ENCODE peak calls at places on chromosomes 5 and 9, in six cellular contexts. V, G, F, N, L and M are unnamed samples.

GRCh38 chr5:33439905-33440481 is 772 bp upstream of the TARS1 start:
- DNase-seq in V (no peak), G (no peak), F (no peak), N (no peak), L (no peak), M (no peak)

GRCh38 chr5:27491047-27491446 is 452.7 kb upstream of the CDH9 start:
- DNase-seq in V (no peak), G (no peak), F (no peak), N (no peak), L (no peak), M (no peak)

GRCh38 chr5:76724871-76725270 is 8.9 kb downstream of the F2R start:
- DNase-seq in V (no peak), G (peak), F (no peak), N (no peak), L (no peak), M (no peak)

GRCh38 chr9:125066839-125067619 is 76.3 kb downstream of the SCAI start:
- DNase-seq in V (no peak), G (peak), F (no peak), N (no peak), L (no peak), M (no peak)

GRCh38 chr5:16883801-16884200 is 52.3 kb downstream of the MYO10 start:
- DNase-seq in V (no peak), G (no peak), F (no peak), N (no peak), L (no peak), M (no peak)

GRCh38 chr5:32887390-32887789 is 176.3 kb downstream of the NPR3 start:
- DNase-seq in V (no peak), G (no peak), F (no peak), N (no peak), L (no peak), M (no peak)

GRCh38 chr5:154356256-154356655 is 89.5 kb upstream of the SAP30L start:
- DNase-seq in V (no peak), G (peak), F (no peak), N (no peak), L (no peak), M (no peak)

GRCh38 chr5:74626386-74627222 is 13.9 kb downstream of the ENC1 start:
- DNase-seq in V (no peak), G (no peak), F (no peak), N (no peak), L (no peak), M (no peak)

GRCh38 chr9:97313746-97314145 is 6.3 kb downstream of the CCDC180 start:
- DNase-seq in V (no peak), G (no peak), F (no peak), N (no peak), L (no peak), M (no peak)

GRCh38 chr9:14056235-14056930 is 257.6 kb downstream of the NFIB start:
- DNase-seq in V (no peak), G (peak), F (no peak), N (no peak), L (no peak), M (no peak)

GRCh38 chr5:169980418-169981053 is at the start of gene INSYN2B:
- DNase-seq in V (peak), G (peak), F (peak), N (peak), L (peak), M (peak)

GRCh38 chr5:132302413-132302812 is 8.2 kb downstream of the SLC22A4 start:
- DNase-seq in V (no peak), G (no peak), F (no peak), N (no peak), L (no peak), M (no peak)

GRCh38 chr9:99576830-99577229 is 244.9 kb upstream of the NR4A3 start:
- DNase-seq in V (no peak), G (no peak), F (no peak), N (no peak), L (no peak), M (no peak)

GRCh38 chr5:119105971-119106370 is 35.1 kb downstream of the DMXL1 start:
- DNase-seq in V (no peak), G (no peak), F (no peak), N (no peak), L (no peak), M (no peak)

GRCh38 chr5:133276171-133276570 is 224.4 kb downstream of the HSPA4 start:
- DNase-seq in V (no peak), G (no peak), F (no peak), N (no peak), L (no peak), M (no peak)

GRCh38 chr9:130128782-130129424 is 43.3 kb upstream of the NCS1 start:
- DNase-seq in V (peak), G (peak), F (peak), N (no peak), L (no peak), M (peak)

GRCh38 chr9:135004772-135005171 is 82.7 kb upstream of the OLFM1 start:
- DNase-seq in V (no peak), G (no peak), F (no peak), N (no peak), L (no peak), M (no peak)

GRCh38 chr9:74500584-74500924 is 3.4 kb downstream of the RORB start:
- DNase-seq in V (no peak), G (no peak), F (no peak), N (no peak), L (no peak), M (peak)

GRCh38 chr9:107175039-107175438 is 108.0 kb upstream of the RAD23B start:
- DNase-seq in V (peak), G (peak), F (no peak), N (no peak), L (no peak), M (no peak)

GRCh38 chr5:145923405-145923804 is 13.0 kb upstream of the SH3RF2 start:
- DNase-seq in V (no peak), G (no peak), F (no peak), N (no peak), L (no peak), M (no peak)

GRCh38 chr9:105608685-105609598 is 51.0 kb downstream of the FKTN start:
- DNase-seq in V (no peak), G (peak), F (peak), N (no peak), L (no peak), M (peak)

GRCh38 chr5:144207875-144208444 is 37.3 kb downstream of the KCTD16 start:
- DNase-seq in V (no peak), G (no peak), F (no peak), N (no peak), L (no peak), M (no peak)

GRCh38 chr9:121169094-121169601 is 32.5 kb downstream of the RAB14 start:
- DNase-seq in V (no peak), G (no peak), F (no peak), N (no peak), L (no peak), M (no peak)

GRCh38 chr5:132429451-132430440 is 60.2 kb downstream of the SLC22A5 start:
- DNase-seq in V (no peak), G (no peak), F (no peak), N (no peak), L (no peak), M (no peak)

GRCh38 chr9:114551750-114552685 is 35.6 kb upstream of the ATP6V1G1 start:
- DNase-seq in V (no peak), G (peak), F (peak), N (peak), L (peak), M (no peak)

GRCh38 chr9:107472581-107473335 is 16.8 kb downstream of the KLF4 start:
- DNase-seq in V (no peak), G (no peak), F (no peak), N (no peak), L (no peak), M (no peak)

GRCh38 chr5:155024015-155024414 is 10.5 kb downstream of the KIF4B start:
- DNase-seq in V (no peak), G (peak), F (no peak), N (no peak), L (no peak), M (no peak)

GRCh38 chr9:16743375-16743774 is 127.1 kb downstream of the BNC2 start:
- DNase-seq in V (no peak), G (no peak), F (no peak), N (no peak), L (no peak), M (no peak)

GRCh38 chr5:172749881-172750608 is 20.9 kb downstream of the DUSP1 start:
- DNase-seq in V (peak), G (no peak), F (no peak), N (peak), L (no peak), M (no peak)

GRCh38 chr5:90093931-90094485 is 315.5 kb downstream of the CETN3 start:
- DNase-seq in V (no peak), G (peak), F (no peak), N (no peak), L (no peak), M (no peak)

GRCh38 chr5:453725-454481 is 10.9 kb downstream of the EXOC3 start:
- DNase-seq in V (peak), G (no peak), F (no peak), N (peak), L (no peak), M (no peak)

GRCh38 chr5:449151-449550 is 6.2 kb downstream of the EXOC3 start:
- DNase-seq in V (no peak), G (no peak), F (peak), N (no peak), L (no peak), M (no peak)

GRCh38 chr5:448766-449090 is 5.8 kb downstream of the EXOC3 start:
- DNase-seq in V (no peak), G (no peak), F (no peak), N (no peak), L (no peak), M (no peak)

GRCh38 chr5:452856-453710 is 10.1 kb downstream of the EXOC3 start:
- DNase-seq in V (peak), G (no peak), F (no peak), N (peak), L (no peak), M (no peak)

GRCh38 chr5:451587-452458 is 8.8 kb downstream of the EXOC3 start:
- DNase-seq in V (no peak), G (no peak), F (no peak), N (no peak), L (no peak), M (no peak)
- TF ChIP-seq CTCF in V (no peak), G (no peak), F (no peak), N (no peak), L (no peak), M (no peak)

GRCh38 chr5:38258319-38259061 is at the start of gene EGFLAM:
- DNase-seq in V (peak), G (no peak), F (peak), N (no peak), L (peak), M (no peak)
- TF ChIP-seq CTCF in V (peak), G (peak), F (no peak), N (no peak), L (peak), M (no peak)

DNA sequence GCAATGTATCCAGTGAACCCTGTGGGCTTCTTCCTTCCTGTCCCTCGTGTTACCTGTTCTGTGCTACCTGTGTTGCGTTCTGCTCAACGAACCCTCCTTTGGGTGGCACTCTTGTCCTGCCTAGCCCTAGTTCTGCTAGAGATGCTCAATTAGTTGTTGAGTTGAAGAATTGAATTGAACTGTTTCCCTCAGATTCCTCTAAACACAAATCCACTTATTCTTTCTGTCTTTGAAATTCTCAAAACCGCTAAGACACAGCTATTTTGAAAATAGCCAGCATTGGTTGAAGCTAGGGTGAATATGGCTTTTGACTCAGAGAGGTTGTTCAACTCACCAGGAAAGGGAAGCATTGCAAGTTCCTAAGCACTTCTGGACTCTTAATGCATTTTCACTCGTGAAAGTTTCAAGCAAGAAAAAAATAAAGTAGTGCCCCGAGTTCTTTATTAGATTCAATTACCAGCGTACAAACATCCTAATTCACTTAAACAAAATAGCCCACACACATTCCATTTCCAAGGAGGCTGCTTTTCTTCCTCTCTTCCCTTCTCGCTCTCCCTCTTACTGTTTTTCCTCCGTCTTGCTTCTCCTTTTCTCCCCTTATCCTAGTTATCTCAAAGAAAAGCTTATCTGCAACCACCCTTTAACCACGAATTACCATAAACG is 648 bp upstream of the ITGA1 start:
- DNase-seq in V (no peak), G (peak), F (peak), N (peak), L (no peak), M (peak)
- TF ChIP-seq CTCF in V (peak), G (peak), F (no peak), N (peak), L (peak), M (peak)

DNA sequence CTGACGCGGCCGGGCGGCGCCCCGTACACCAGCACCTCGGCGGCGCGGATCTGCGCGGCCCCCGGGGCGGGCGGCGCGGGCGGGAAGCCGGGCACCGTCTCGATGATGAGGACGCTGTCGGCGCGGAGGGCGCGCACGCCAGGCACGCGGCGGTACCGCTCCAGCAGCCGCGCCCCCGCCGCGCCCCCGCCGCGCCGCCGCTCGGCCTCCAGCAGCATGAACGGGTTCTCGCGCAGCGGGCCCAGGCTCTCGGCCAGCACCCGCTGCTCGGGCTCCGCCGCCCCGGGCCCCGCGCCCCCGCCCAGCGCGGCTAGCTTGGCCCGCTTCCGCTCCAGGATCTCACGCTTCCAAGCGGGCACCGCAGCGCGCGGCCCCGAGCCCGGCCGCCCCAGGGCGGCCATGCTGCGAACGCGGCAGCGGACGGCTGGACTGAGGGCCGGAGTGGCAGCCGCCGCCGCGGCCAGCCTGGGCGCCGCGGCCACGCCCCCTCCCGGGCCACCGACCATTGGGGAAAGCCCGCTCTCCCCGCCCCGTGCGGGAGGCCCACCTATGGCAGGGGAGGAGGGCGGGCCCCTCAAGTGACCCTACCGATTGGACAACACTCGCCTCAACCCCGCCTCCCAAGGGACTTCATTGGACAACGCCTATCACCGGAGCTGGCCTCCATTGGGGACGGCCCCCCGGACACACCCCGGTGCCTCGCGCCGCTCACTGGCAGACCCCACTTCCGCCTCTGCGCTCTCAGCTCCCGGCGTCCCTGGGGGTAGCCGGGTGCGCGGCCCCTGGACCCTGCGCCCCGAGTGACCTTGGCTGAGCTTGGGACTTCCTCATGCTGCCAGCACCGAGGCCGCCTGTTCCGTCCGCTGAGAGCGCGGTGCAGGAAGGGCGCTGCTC is at the start of gene TPRN:
- DNase-seq in V (peak), G (peak), F (peak), N (peak), L (peak), M (peak)
- TF ChIP-seq CTCF in V (no peak), G (no peak), F (no peak), N (no peak), L (no peak), M (no peak)

GRCh38 chr9:32554107-32554506 is 1.7 kb upstream of the TOPORS start:
- DNase-seq in V (no peak), G (peak), F (peak), N (no peak), L (no peak), M (no peak)

GRCh38 chr9:32558408-32558914 is 6.1 kb upstream of the TOPORS start:
- DNase-seq in V (no peak), G (no peak), F (no peak), N (no peak), L (no peak), M (no peak)
- TF ChIP-seq CTCF in V (no peak), G (no peak), F (no peak), N (no peak), L (no peak), M (no peak)